ENCODE peak calls at places on chromosomes 7 and 10, in four cellular contexts. G, U, D and E are unnamed samples.

GRCh38 chr10:31350891-31351290 is 31.9 kb downstream of the ZEB1 start:
- DNase-seq in D (no peak), U (no peak), G (no peak), E (no peak)

GRCh38 chr7:93889261-93889660 is 1.3 kb downstream of the TFPI2 start:
- DNase-seq in D (no peak), G (no peak), U (no peak), E (no peak)

GRCh38 chr10:103441206-103441605 is 11.0 kb downstream of the CALHM2 start:
- DNase-seq in D (no peak), G (no peak), U (no peak), E (no peak)

GRCh38 chr7:148699024-148699771 is 495 bp downstream of the CUL1 start:
- DNase-seq in U (peak), D (no peak), G (peak), E (peak)

GRCh38 chr7:146874722-146875121 is 758.1 kb downstream of the CNTNAP2 start:
- DNase-seq in G (no peak), U (no peak), D (no peak), E (no peak)

GRCh38 chr7:96388166-96388565 is 66.3 kb upstream of the SLC25A13 start:
- DNase-seq in U (no peak), D (peak), G (no peak), E (no peak)

GRCh38 chr7:4131043-4131442 is 551.1 kb upstream of the FOXK1 start:
- DNase-seq in G (no peak), D (no peak), U (no peak), E (no peak)

GRCh38 chr10:6148251-6148691 is 54.5 kb upstream of the PFKFB3 start:
- DNase-seq in D (no peak), U (no peak), G (no peak), E (no peak)

GRCh38 chr10:43825984-43826383 is 177.3 kb upstream of the ZNF32 start:
- DNase-seq in D (no peak), G (no peak), U (no peak), E (no peak)

GRCh38 chr10:24339387-24339786 is 130.4 kb downstream of the KIAA1217 start:
- DNase-seq in G (no peak), D (no peak), U (no peak), E (no peak)

GRCh38 chr10:100151901-100152300 is 33.9 kb downstream of the ERLIN1 start:
- DNase-seq in U (no peak), D (no peak), G (no peak), E (no peak)

GRCh38 chr7:121437470-121437869 is 41.4 kb upstream of the FAM3C start:
- DNase-seq in D (no peak), G (no peak), U (no peak), E (no peak)

GRCh38 chr7:130009848-130010688 is 41.1 kb downstream of the ZC3HC1 start:
- DNase-seq in G (no peak), U (no peak), D (peak), E (peak)

GRCh38 chr7:80719261-80719660 is 80.8 kb downstream of the CD36 start:
- DNase-seq in U (no peak), D (no peak), G (no peak), E (no peak)

GRCh38 chr10:51879238-51879637 is 179.8 kb upstream of the CSTF2T start:
- DNase-seq in G (peak), D (peak), U (no peak), E (no peak)

GRCh38 chr7:11212080-11212711 is 238.5 kb downstream of the PHF14 start:
- DNase-seq in D (peak), G (no peak), U (peak), E (peak)

GRCh38 chr10:4431114-4431862 is 394.7 kb upstream of the AKR1E2 start:
- DNase-seq in D (no peak), G (no peak), U (no peak), E (no peak)